ENCODE peak calls at places on chromosome 9, in four cellular contexts. B, Y, P and X are unnamed samples.

GRCh38 chr9:87588339-87588738 is 90.7 kb downstream of the DAPK1 start:
- DNase-seq in P (no peak), Y (no peak), B (no peak), X (no peak)

GRCh38 chr9:130232899-130233586 is 32.5 kb upstream of the HMCN2 start:
- DNase-seq in B (no peak), P (peak), Y (no peak), X (no peak)

GRCh38 chr9:131094622-131095021 is 1.7 kb upstream of the AIF1L start:
- DNase-seq in Y (no peak), B (no peak), P (no peak), X (no peak)

GRCh38 chr9:76576344-76576743 is 117.4 kb downstream of the GCNT1 start:
- DNase-seq in Y (no peak), P (peak), B (peak), X (no peak)

GRCh38 chr9:128034821-128035764 is 32.0 kb downstream of the NAIF1 start:
- DNase-seq in B (peak), Y (peak), P (peak), X (peak)

GRCh38 chr9:34651876-34652602 is at the start of gene IL11RA:
- DNase-seq in Y (peak), P (peak), B (peak), X (peak)

GRCh38 chr9:87549774-87550173 is 52.1 kb downstream of the DAPK1 start:
- DNase-seq in Y (no peak), P (no peak), B (no peak), X (no peak)

GRCh38 chr9:14373726-14374125 is 59.8 kb upstream of the NFIB start:
- DNase-seq in Y (no peak), P (no peak), B (no peak), X (no peak)

GRCh38 chr9:136051568-136052432 is 43.3 kb downstream of the NACC2 start:
- DNase-seq in Y (peak), B (peak), P (peak), X (peak)

GRCh38 chr9:106616026-106616425 is 246.9 kb upstream of the ZNF462 start:
- DNase-seq in P (no peak), Y (no peak), B (no peak), X (no peak)

GRCh38 chr9:106619211-106619610 is 243.8 kb upstream of the ZNF462 start:
- DNase-seq in Y (no peak), P (no peak), B (no peak), X (no peak)

GRCh38 chr9:106616946-106617345 is 246.0 kb upstream of the ZNF462 start:
- DNase-seq in P (no peak), Y (no peak), B (no peak), X (no peak)

DNA sequence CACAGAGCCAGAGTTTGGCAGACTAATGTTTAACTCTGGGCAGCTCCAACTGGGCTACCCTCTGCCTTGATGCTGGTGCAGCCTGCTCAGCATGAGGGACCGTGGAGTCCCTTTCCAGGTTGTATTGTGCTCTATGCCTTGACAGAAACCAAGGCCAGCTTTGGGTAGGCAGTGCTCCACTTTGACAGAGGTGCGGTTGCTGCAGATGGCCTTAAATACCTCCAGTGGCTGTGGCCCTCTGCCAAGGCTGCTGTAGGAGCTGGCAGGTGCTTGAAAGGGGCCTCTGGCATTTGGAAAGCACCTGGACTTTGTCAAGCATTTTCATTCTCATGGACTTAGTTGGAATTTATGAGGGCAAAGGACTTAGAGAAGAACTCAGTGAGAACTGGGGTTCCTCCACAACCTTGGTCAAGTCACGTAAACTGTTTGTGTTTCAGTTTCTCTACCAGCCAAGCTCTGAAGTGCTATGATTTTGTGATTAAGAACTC is 249.7 kb upstream of the ZNF462 start:
- DNase-seq in Y (peak), P (peak), B (peak), X (peak)
- TF ChIP-seq POLR2AphosphoS5 in Y (no peak), P (peak), B (no peak), X (no peak)

DNA sequence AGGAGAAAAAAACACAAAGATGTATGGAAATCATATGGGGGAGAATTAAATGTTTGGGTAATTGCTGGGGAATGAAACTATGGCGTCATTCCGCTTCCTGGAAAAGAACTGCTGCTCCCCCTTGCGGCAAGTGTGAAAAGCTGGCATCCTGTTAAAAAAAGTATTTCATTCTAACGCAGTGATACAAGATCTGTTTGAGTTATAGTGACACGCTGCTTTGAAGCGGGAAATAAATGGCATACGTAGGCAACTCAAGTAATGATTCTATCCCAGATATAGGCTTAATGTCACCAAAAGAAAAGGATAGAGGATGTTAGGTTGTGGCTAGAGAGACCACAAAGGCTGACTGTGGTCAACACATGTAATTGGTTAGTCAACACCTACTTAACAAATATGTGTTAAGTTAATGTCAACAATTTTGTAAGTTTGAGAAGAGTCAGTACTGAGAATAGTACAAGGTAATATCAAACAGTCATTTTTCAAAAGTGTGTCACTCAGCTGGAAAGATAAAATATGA is 70.2 kb upstream of the ALDH1A1 start:
- DNase-seq in Y (peak), P (peak), B (peak), X (peak)
- TF ChIP-seq POLR2AphosphoS5 in Y (peak), P (peak), B (no peak), X (no peak)

GRCh38 chr9:117184173-117184572 is 230.7 kb downstream of the ASTN2 start:
- DNase-seq in P (no peak), Y (no peak), B (no peak), X (no peak)
- TF ChIP-seq POLR2AphosphoS5 in P (no peak), Y (no peak), B (no peak), X (no peak)

GRCh38 chr9:78296208-78296892 is 575 bp upstream of the PSAT1 start:
- DNase-seq in B (peak), Y (peak), P (peak), X (peak)
- TF ChIP-seq POLR2AphosphoS5 in B (no peak), Y (peak), P (no peak), X (no peak)

GRCh38 chr9:97543568-97543967 is 42.1 kb downstream of the TMOD1 start:
- DNase-seq in P (no peak), Y (no peak), B (no peak), X (no peak)

GRCh38 chr9:97548819-97549540 is 47.5 kb downstream of the TMOD1 start:
- DNase-seq in P (no peak), Y (no peak), B (no peak), X (no peak)

GRCh38 chr9:97547098-97547829 is 45.8 kb downstream of the TMOD1 start:
- DNase-seq in P (no peak), Y (no peak), B (no peak), X (no peak)

GRCh38 chr9:97548379-97548778 is 46.9 kb downstream of the TMOD1 start:
- DNase-seq in P (no peak), Y (no peak), B (no peak), X (no peak)

GRCh38 chr9:97545507-97545906 is 44.0 kb downstream of the TMOD1 start:
- DNase-seq in P (no peak), Y (no peak), B (no peak), X (no peak)
- TF ChIP-seq POLR2AphosphoS5 in P (no peak), Y (no peak), B (no peak), X (no peak)

DNA sequence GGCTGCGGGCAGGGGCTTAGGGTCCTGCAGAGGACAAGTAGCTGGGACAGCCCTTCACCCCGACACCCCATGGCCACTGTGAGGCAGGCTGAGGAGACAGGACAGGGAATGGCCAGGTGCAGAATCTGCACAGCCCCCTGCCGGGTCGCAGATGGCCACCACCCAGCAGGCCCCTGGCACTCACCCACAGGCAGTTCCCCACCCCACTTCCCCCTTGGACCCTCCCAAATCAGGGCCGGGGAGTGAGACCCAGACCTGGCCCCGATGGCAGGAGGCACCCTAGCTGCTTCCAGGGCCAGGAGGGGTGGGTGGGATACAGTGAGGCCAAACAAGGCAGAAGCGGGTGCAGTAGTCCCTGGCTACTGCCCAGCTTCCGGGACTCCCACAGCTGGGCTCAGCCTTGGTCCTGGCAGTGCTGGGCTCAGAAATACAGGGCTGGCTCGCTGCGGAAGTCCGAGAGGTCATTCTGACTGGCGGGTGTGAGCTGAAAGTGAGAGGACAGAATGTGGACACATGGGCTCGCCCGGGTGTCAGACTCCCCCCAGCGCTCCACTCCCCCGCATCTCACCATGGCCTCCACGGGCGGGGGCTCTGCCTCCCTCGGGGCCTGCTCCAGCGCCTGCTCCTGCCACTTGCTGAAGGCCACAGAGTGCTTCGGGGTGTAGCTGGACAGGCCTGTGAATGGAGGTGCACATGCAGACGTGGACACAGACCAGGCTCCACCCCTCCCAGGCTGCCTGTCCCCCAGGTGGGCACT is 3.4 kb downstream of the SSNA1 start:
- DNase-seq in P (no peak), Y (no peak), B (no peak), X (peak)
- TF ChIP-seq POLR2AphosphoS5 in P (no peak), Y (no peak), B (no peak), X (no peak)

GRCh38 chr9:111599092-111599947 is at the start of gene PTGR1:
- DNase-seq in P (peak), B (peak), Y (peak), X (peak)
- TF ChIP-seq POLR2AphosphoS5 in P (peak), B (peak), Y (no peak), X (peak)

GRCh38 chr9:95498641-95499040 is 18.1 kb downstream of the PTCH1 start:
- DNase-seq in Y (no peak), P (no peak), B (no peak), X (no peak)

GRCh38 chr9:95499847-95500246 is 16.9 kb downstream of the PTCH1 start:
- DNase-seq in Y (no peak), B (no peak), P (no peak), X (peak)

GRCh38 chr9:95495988-95496387 is 20.8 kb downstream of the PTCH1 start:
- DNase-seq in P (no peak), Y (no peak), B (no peak), X (no peak)

GRCh38 chr9:95499101-95499676 is 17.6 kb downstream of the PTCH1 start:
- DNase-seq in B (no peak), P (no peak), Y (no peak), X (no peak)

DNA sequence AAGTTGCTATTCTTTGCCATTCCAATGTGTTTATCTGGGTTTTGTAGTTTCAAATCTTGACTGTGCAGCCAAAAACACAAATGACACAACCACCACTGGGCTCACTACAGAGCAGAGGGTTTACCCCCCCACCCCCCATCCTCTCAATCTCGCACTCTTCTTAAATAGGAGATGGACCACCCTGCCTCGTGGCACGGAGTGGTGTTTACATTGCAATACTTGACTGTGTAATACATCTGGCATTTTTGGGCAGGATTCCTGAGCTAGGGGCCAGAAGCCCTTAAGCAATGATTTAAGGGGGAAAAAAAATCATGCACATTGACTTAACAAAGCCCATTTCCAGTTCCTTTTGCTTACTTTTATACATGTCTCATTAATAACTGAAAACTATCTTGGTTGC is 19.0 kb downstream of the PTCH1 start:
- DNase-seq in P (no peak), Y (no peak), B (no peak), X (no peak)
- TF ChIP-seq POLR2AphosphoS5 in P (no peak), Y (no peak), B (no peak), X (peak)

DNA sequence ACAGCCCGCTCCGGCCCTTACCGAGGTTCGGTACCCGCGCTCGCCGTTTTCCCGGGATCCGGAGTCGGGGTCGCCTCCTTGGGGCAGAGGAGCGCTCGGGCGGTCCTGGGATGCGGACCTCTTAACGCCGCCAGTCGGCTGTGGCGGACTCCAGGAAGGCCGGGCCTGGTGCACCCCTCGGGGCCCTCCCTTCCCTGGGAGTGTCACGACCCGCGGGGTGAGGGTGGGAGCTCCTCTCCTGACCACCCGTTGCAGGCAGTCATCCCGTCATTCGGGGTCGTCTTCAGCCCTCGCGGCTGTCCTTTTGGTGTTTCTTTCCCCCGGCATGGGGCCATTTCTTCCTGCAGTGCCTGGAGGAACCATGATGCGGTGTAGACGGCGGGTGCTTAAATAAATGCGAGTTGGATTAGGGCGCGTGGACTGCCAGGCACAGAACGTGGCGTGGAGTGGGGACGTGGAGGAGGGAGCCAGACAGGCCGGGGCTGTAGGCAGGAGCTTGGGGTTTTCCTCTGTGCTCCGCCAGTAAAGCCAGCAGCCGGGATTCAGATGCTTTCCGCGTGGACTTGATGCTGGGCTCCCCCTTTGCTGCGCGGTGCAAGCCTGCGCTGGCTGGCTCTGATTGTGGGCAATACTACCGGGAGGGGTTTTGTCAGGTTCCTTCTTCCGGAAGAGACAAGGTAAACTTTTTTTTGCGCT is 793 bp downstream of the KDM4C start:
- DNase-seq in Y (peak), P (peak), B (peak), X (peak)
- TF ChIP-seq POLR2AphosphoS5 in Y (peak), P (peak), B (no peak), X (peak)

GRCh38 chr9:95081998-95082397 is 235.5 kb downstream of the FANCC start:
- DNase-seq in B (peak), P (peak), Y (no peak), X (peak)
- TF ChIP-seq POLR2AphosphoS5 in B (no peak), P (peak), Y (no peak), X (no peak)